ENCODE peak calls at places on chromosomes 6 and 20, in five cellular contexts. Y is foreskin melanocyte, B is ovary, C is GM23338, E is AG09319. X is an unnamed sample.

GRCh38 chr6:109626311-109626710 is 64.7 kb downstream of the AK9 start:
- DNase-seq in Y (no peak), B (no peak), C (no peak), E (no peak), X (no peak)

GRCh38 chr20:36848078-36848660 is 27.8 kb upstream of the TLDC2 start:
- DNase-seq in Y (no peak), B (no peak), C (no peak), E (peak), X (no peak)

GRCh38 chr20:18588554-18589043 is 745 bp downstream of the DTD1 start:
- DNase-seq in Y (no peak), B (no peak), C (peak), E (no peak), X (peak)

GRCh38 chr20:17529586-17529985 is 1.6 kb downstream of the BFSP1 start:
- DNase-seq in Y (no peak), B (no peak), C (no peak), E (no peak), X (no peak)

GRCh38 chr6:119172813-119173212 is 94.3 kb upstream of the FAM184A start:
- DNase-seq in Y (no peak), B (no peak), C (no peak), E (no peak), X (no peak)

GRCh38 chr6:35759401-35759800 is 17.0 kb upstream of the CLPSL2 start:
- DNase-seq in Y (no peak), B (no peak), C (no peak), E (no peak), X (no peak)

GRCh38 chr20:24151621-24152020 is 163.0 kb upstream of the GGTLC1 start:
- DNase-seq in Y (no peak), B (no peak), C (no peak), E (no peak), X (no peak)

GRCh38 chr20:13034115-13034514 is 25.3 kb downstream of the SPTLC3 start:
- DNase-seq in Y (no peak), B (no peak), C (no peak), E (no peak), X (no peak)

GRCh38 chr6:4281341-4282293 is 146.2 kb upstream of the ECI2 start:
- DNase-seq in Y (no peak), B (no peak), C (peak), E (no peak), X (peak)

GRCh38 chr6:165091121-165091785 is 218.2 kb downstream of the C6orf118 start:
- DNase-seq in Y (peak), B (no peak), C (no peak), E (no peak), X (no peak)

GRCh38 chr6:90103056-90103793 is 193.4 kb downstream of the BACH2 start:
- DNase-seq in Y (no peak), B (no peak), C (no peak), E (no peak), X (no peak)

GRCh38 chr6:159691963-159692287 is 1.1 kb downstream of the SOD2 start:
- DNase-seq in Y (no peak), B (no peak), C (peak), E (no peak), X (no peak)

GRCh38 chr6:141486942-141487341 is 645.8 kb upstream of the GJE1 start:
- DNase-seq in Y (no peak), B (no peak), C (no peak), E (no peak), X (no peak)

GRCh38 chr20:13819885-13820645 is 35.2 kb downstream of the NDUFAF5 start:
- DNase-seq in Y (peak), B (peak), C (peak), E (no peak), X (peak)

GRCh38 chr20:57399587-57400261 is 8.5 kb downstream of the RBM38 start:
- DNase-seq in Y (no peak), B (peak), C (no peak), E (no peak), X (no peak)

GRCh38 chr6:129748212-129748900 is 38.4 kb upstream of the ARHGAP18 start:
- DNase-seq in Y (no peak), B (no peak), C (peak), E (no peak), X (no peak)

GRCh38 chr6:139754898-139755754 is 380.7 kb upstream of the CITED2 start:
- DNase-seq in Y (no peak), B (no peak), C (no peak), E (no peak), X (no peak)

GRCh38 chr20:16455296-16455695 is 118.0 kb downstream of the KIF16B start:
- DNase-seq in Y (no peak), B (no peak), C (no peak), E (no peak), X (no peak)

GRCh38 chr6:84739866-84740208 is 24.6 kb downstream of the TBX18 start:
- DNase-seq in Y (no peak), B (no peak), C (no peak), E (no peak), X (no peak)

GRCh38 chr6:45084257-45084656 is 243.9 kb upstream of the RUNX2 start:
- DNase-seq in Y (no peak), B (no peak), C (no peak), E (no peak), X (no peak)

GRCh38 chr6:22904413-22904812 is 335.0 kb downstream of the HDGFL1 start:
- DNase-seq in Y (peak), B (no peak), C (no peak), E (no peak), X (no peak)

GRCh38 chr6:113856011-113856551 is 1.1 kb upstream of the MARCKS start:
- DNase-seq in Y (peak), B (peak), C (peak), E (no peak), X (peak)

GRCh38 chr6:20437639-20438038 is 36.0 kb downstream of the E2F3 start:
- DNase-seq in Y (no peak), B (no peak), C (no peak), E (no peak), X (no peak)

GRCh38 chr6:10837692-10837996 is 695 bp downstream of the MAK start:
- DNase-seq in Y (no peak), B (no peak), C (no peak), E (no peak), X (peak)

X was measured in glutamatergic neuron.